ENCODE peak calls at places on chromosomes 13 and 19, in six cellular contexts. T is activated naive CD4-positive, alpha-beta T cell; S is Peyer's patch; K is COR-L47; X is pancreas; C is mesenchymal stem cell. B is an unnamed sample.

GRCh38 chr13:75771818-75772217 is 135.7 kb downstream of the LMO7 start:
- DNase-seq in T (no peak), S (no peak), K (no peak), X (no peak), C (peak), B (no peak)

GRCh38 chr19:35088514-35088913 is 27.1 kb upstream of the FXYD3 start:
- DNase-seq in T (no peak), S (no peak), K (no peak), X (no peak), C (peak), B (no peak)

GRCh38 chr13:85137516-85137915 is 661.7 kb downstream of the SLITRK6 start:
- DNase-seq in T (no peak), S (no peak), K (peak), X (no peak), C (peak), B (no peak)

GRCh38 chr19:1265611-1266115 is 3.5 kb upstream of the CIRBP start:
- DNase-seq in T (no peak), S (no peak), K (no peak), X (peak), C (peak), B (no peak)

GRCh38 chr13:43077906-43078305 is 54.5 kb downstream of the DNAJC15 start:
- DNase-seq in T (no peak), S (no peak), K (no peak), X (no peak), C (no peak), B (no peak)

GRCh38 chr19:30696514-30696913 is 324.3 kb downstream of the ZNF536 start:
- DNase-seq in T (no peak), S (no peak), K (no peak), X (no peak), C (no peak), B (peak)

GRCh38 chr13:27442071-27442647 is 8.2 kb downstream of the MTIF3 start:
- DNase-seq in T (no peak), S (peak), K (no peak), X (no peak), C (no peak), B (no peak)

GRCh38 chr13:76719955-76720354 is 166.2 kb downstream of the KCTD12 start:
- DNase-seq in T (no peak), S (no peak), K (no peak), X (no peak), C (no peak), B (no peak)

GRCh38 chr19:53467503-53468262 is at the start of gene ZNF813:
- DNase-seq in T (peak), S (peak), K (peak), X (peak), C (peak), B (peak)

GRCh38 chr19:3733549-3734309 is 25.5 kb downstream of the TJP3 start:
- DNase-seq in T (no peak), S (no peak), K (no peak), X (no peak), C (no peak), B (no peak)

GRCh38 chr19:7912697-7913564 is 1.7 kb upstream of the TGFBR3L start:
- DNase-seq in T (no peak), S (no peak), K (no peak), X (no peak), C (no peak), B (no peak)

GRCh38 chr13:41631296-41631965 is 174.1 kb downstream of the RGCC start:
- DNase-seq in T (no peak), S (no peak), K (no peak), X (no peak), C (peak), B (no peak)

GRCh38 chr13:77036294-77036693 is 9.3 kb upstream of the FBXL3 start:
- DNase-seq in T (no peak), S (no peak), K (no peak), X (no peak), C (no peak), B (no peak)

GRCh38 chr19:41871573-41872383 is 5.3 kb upstream of the CD79A start:
- DNase-seq in T (no peak), S (no peak), K (no peak), X (no peak), C (peak), B (no peak)

B was measured in HuH-7.5.